ENCODE peak calls at places on chromosomes 5 and 9, in four cellular contexts. One of them, this sample, is unnamed.

GRCh38 chr5:146233441-146233840 is 30.0 kb downstream of the RBM27 start:
- DNase-seq in astrocyte of the spinal cord: no peak
- DNase-seq in AG04449: no peak
- DNase-seq in stimulated activated CD4-positive, alpha-beta T cell treated with anti-CD3 and anti-CD28 coated beads, Interleukin-4, amount 100 ng/mL, for 48 hours: no peak
- DNase-seq in this sample: no peak

GRCh38 chr9:117076571-117077300 is 338.1 kb downstream of the ASTN2 start:
- DNase-seq in astrocyte of the spinal cord: no peak
- DNase-seq in AG04449: no peak
- DNase-seq in stimulated activated CD4-positive, alpha-beta T cell treated with anti-CD3 and anti-CD28 coated beads, Interleukin-4, amount 100 ng/mL, for 48 hours: no peak
- DNase-seq in this sample: no peak

GRCh38 chr9:136178061-136178772 is 26.7 kb downstream of the LHX3 start:
- DNase-seq in astrocyte of the spinal cord: no peak
- DNase-seq in AG04449: no peak
- DNase-seq in stimulated activated CD4-positive, alpha-beta T cell treated with anti-CD3 and anti-CD28 coated beads, Interleukin-4, amount 100 ng/mL, for 48 hours: no peak
- DNase-seq in this sample: no peak

GRCh38 chr5:40689442-40689841 is 9.7 kb downstream of the PTGER4 start:
- DNase-seq in astrocyte of the spinal cord: peak; percentile 97
- DNase-seq in AG04449: peak; percentile 73
- DNase-seq in stimulated activated CD4-positive, alpha-beta T cell treated with anti-CD3 and anti-CD28 coated beads, Interleukin-4, amount 100 ng/mL, for 48 hours: no peak
- DNase-seq in this sample: no peak

GRCh38 chr5:140630296-140630695 is 2.7 kb downstream of the CD14 start:
- DNase-seq in astrocyte of the spinal cord: no peak
- DNase-seq in AG04449: no peak
- DNase-seq in stimulated activated CD4-positive, alpha-beta T cell treated with anti-CD3 and anti-CD28 coated beads, Interleukin-4, amount 100 ng/mL, for 48 hours: no peak
- DNase-seq in this sample: no peak

GRCh38 chr9:135080286-135081263 is 6.9 kb upstream of the OLFM1 start:
- DNase-seq in astrocyte of the spinal cord: no peak
- DNase-seq in AG04449: no peak
- DNase-seq in stimulated activated CD4-positive, alpha-beta T cell treated with anti-CD3 and anti-CD28 coated beads, Interleukin-4, amount 100 ng/mL, for 48 hours: no peak
- DNase-seq in this sample: no peak

GRCh38 chr9:132794730-132795380 is 83.2 kb downstream of the AK8 start:
- DNase-seq in astrocyte of the spinal cord: no peak
- DNase-seq in AG04449: no peak
- DNase-seq in stimulated activated CD4-positive, alpha-beta T cell treated with anti-CD3 and anti-CD28 coated beads, Interleukin-4, amount 100 ng/mL, for 48 hours: no peak
- DNase-seq in this sample: no peak

GRCh38 chr9:134656334-134657034 is 14.9 kb downstream of the COL5A1 start:
- DNase-seq in astrocyte of the spinal cord: no peak
- DNase-seq in AG04449: no peak
- DNase-seq in stimulated activated CD4-positive, alpha-beta T cell treated with anti-CD3 and anti-CD28 coated beads, Interleukin-4, amount 100 ng/mL, for 48 hours: no peak
- DNase-seq in this sample: no peak

GRCh38 chr5:88518131-88519016 is 249.7 kb upstream of the TMEM161B start:
- DNase-seq in astrocyte of the spinal cord: peak; percentile 74
- DNase-seq in AG04449: no peak
- DNase-seq in stimulated activated CD4-positive, alpha-beta T cell treated with anti-CD3 and anti-CD28 coated beads, Interleukin-4, amount 100 ng/mL, for 48 hours: no peak
- DNase-seq in this sample: no peak

GRCh38 chr9:9395539-9395938 is 1217.3 kb downstream of the PTPRD start:
- DNase-seq in astrocyte of the spinal cord: no peak
- DNase-seq in AG04449: no peak
- DNase-seq in stimulated activated CD4-positive, alpha-beta T cell treated with anti-CD3 and anti-CD28 coated beads, Interleukin-4, amount 100 ng/mL, for 48 hours: no peak
- DNase-seq in this sample: no peak

GRCh38 chr5:75672616-75673015 is 44.6 kb downstream of the POC5 start:
- DNase-seq in astrocyte of the spinal cord: no peak
- DNase-seq in AG04449: no peak
- DNase-seq in stimulated activated CD4-positive, alpha-beta T cell treated with anti-CD3 and anti-CD28 coated beads, Interleukin-4, amount 100 ng/mL, for 48 hours: no peak
- DNase-seq in this sample: no peak

GRCh38 chr5:60633336-60633735 is 66.6 kb downstream of the DEPDC1B start:
- DNase-seq in astrocyte of the spinal cord: peak; percentile 86
- DNase-seq in AG04449: peak; percentile 88
- DNase-seq in stimulated activated CD4-positive, alpha-beta T cell treated with anti-CD3 and anti-CD28 coated beads, Interleukin-4, amount 100 ng/mL, for 48 hours: no peak
- DNase-seq in this sample: no peak

GRCh38 chr5:121870489-121870888 is 18.8 kb downstream of the FTMT start:
- DNase-seq in astrocyte of the spinal cord: peak; percentile 40
- DNase-seq in AG04449: no peak
- DNase-seq in stimulated activated CD4-positive, alpha-beta T cell treated with anti-CD3 and anti-CD28 coated beads, Interleukin-4, amount 100 ng/mL, for 48 hours: no peak
- DNase-seq in this sample: no peak

GRCh38 chr9:99075246-99075912 is 29.5 kb upstream of the TGFBR1 start:
- DNase-seq in astrocyte of the spinal cord: peak; percentile 59
- DNase-seq in AG04449: peak; percentile 51
- DNase-seq in stimulated activated CD4-positive, alpha-beta T cell treated with anti-CD3 and anti-CD28 coated beads, Interleukin-4, amount 100 ng/mL, for 48 hours: no peak
- DNase-seq in this sample: no peak

GRCh38 chr9:110156902-110157301 is 51.1 kb downstream of the C9orf152 start:
- DNase-seq in astrocyte of the spinal cord: peak; percentile 83
- DNase-seq in AG04449: peak; percentile 50
- DNase-seq in stimulated activated CD4-positive, alpha-beta T cell treated with anti-CD3 and anti-CD28 coated beads, Interleukin-4, amount 100 ng/mL, for 48 hours: no peak
- DNase-seq in this sample: no peak

GRCh38 chr9:33236571-33236970 is 3.4 kb upstream of the SPINK4 start:
- DNase-seq in astrocyte of the spinal cord: peak; percentile 32
- DNase-seq in AG04449: no peak
- DNase-seq in stimulated activated CD4-positive, alpha-beta T cell treated with anti-CD3 and anti-CD28 coated beads, Interleukin-4, amount 100 ng/mL, for 48 hours: no peak
- DNase-seq in this sample: no peak

GRCh38 chr9:134375430-134376385 is 49.5 kb downstream of the RXRA start:
- DNase-seq in astrocyte of the spinal cord: peak; percentile 77
- DNase-seq in AG04449: no peak
- DNase-seq in stimulated activated CD4-positive, alpha-beta T cell treated with anti-CD3 and anti-CD28 coated beads, Interleukin-4, amount 100 ng/mL, for 48 hours: no peak
- DNase-seq in this sample: no peak

GRCh38 chr5:107251151-107251550 is 419.6 kb downstream of the EFNA5 start:
- DNase-seq in astrocyte of the spinal cord: no peak
- DNase-seq in AG04449: no peak
- DNase-seq in stimulated activated CD4-positive, alpha-beta T cell treated with anti-CD3 and anti-CD28 coated beads, Interleukin-4, amount 100 ng/mL, for 48 hours: no peak
- DNase-seq in this sample: no peak

GRCh38 chr9:126057869-126058467 is 268.7 kb upstream of the MVB12B start:
- DNase-seq in astrocyte of the spinal cord: no peak
- DNase-seq in AG04449: no peak
- DNase-seq in stimulated activated CD4-positive, alpha-beta T cell treated with anti-CD3 and anti-CD28 coated beads, Interleukin-4, amount 100 ng/mL, for 48 hours: no peak
- DNase-seq in this sample: no peak

GRCh38 chr9:31355965-31356364 is 1028.5 kb upstream of the ACO1 start:
- DNase-seq in astrocyte of the spinal cord: no peak
- DNase-seq in AG04449: no peak
- DNase-seq in stimulated activated CD4-positive, alpha-beta T cell treated with anti-CD3 and anti-CD28 coated beads, Interleukin-4, amount 100 ng/mL, for 48 hours: no peak
- DNase-seq in this sample: no peak

GRCh38 chr5:34624711-34625110 is 31.4 kb upstream of the RAI14 start:
- DNase-seq in astrocyte of the spinal cord: no peak
- DNase-seq in AG04449: no peak
- DNase-seq in stimulated activated CD4-positive, alpha-beta T cell treated with anti-CD3 and anti-CD28 coated beads, Interleukin-4, amount 100 ng/mL, for 48 hours: no peak
- DNase-seq in this sample: no peak

GRCh38 chr5:3349704-3350565 is 245.7 kb upstream of the IRX1 start:
- DNase-seq in astrocyte of the spinal cord: no peak
- DNase-seq in AG04449: no peak
- DNase-seq in stimulated activated CD4-positive, alpha-beta T cell treated with anti-CD3 and anti-CD28 coated beads, Interleukin-4, amount 100 ng/mL, for 48 hours: no peak
- DNase-seq in this sample: no peak

GRCh38 chr9:8859416-8859815 is 1059.8 kb upstream of the DMAC1 start:
- DNase-seq in astrocyte of the spinal cord: no peak
- DNase-seq in AG04449: no peak
- DNase-seq in stimulated activated CD4-positive, alpha-beta T cell treated with anti-CD3 and anti-CD28 coated beads, Interleukin-4, amount 100 ng/mL, for 48 hours: no peak
- DNase-seq in this sample: no peak

GRCh38 chr9:128771094-128771721 is 519 bp downstream of the ZER1 start:
- DNase-seq in astrocyte of the spinal cord: no peak
- DNase-seq in AG04449: no peak
- DNase-seq in stimulated activated CD4-positive, alpha-beta T cell treated with anti-CD3 and anti-CD28 coated beads, Interleukin-4, amount 100 ng/mL, for 48 hours: no peak
- DNase-seq in this sample: peak; percentile 44

GRCh38 chr9:93003552-93004407 is 54.7 kb upstream of the SUSD3 start:
- DNase-seq in astrocyte of the spinal cord: peak; percentile 23
- DNase-seq in AG04449: no peak
- DNase-seq in stimulated activated CD4-positive, alpha-beta T cell treated with anti-CD3 and anti-CD28 coated beads, Interleukin-4, amount 100 ng/mL, for 48 hours: peak; percentile 61
- DNase-seq in this sample: peak; percentile 64

GRCh38 chr5:174410716-174411512 is 313.5 kb upstream of the MSX2 start:
- DNase-seq in astrocyte of the spinal cord: no peak
- DNase-seq in AG04449: no peak
- DNase-seq in stimulated activated CD4-positive, alpha-beta T cell treated with anti-CD3 and anti-CD28 coated beads, Interleukin-4, amount 100 ng/mL, for 48 hours: no peak
- DNase-seq in this sample: no peak

GRCh38 chr5:146744358-146744757 is 134.2 kb downstream of the PPP2R2B start:
- DNase-seq in astrocyte of the spinal cord: peak; percentile 70
- DNase-seq in AG04449: no peak
- DNase-seq in stimulated activated CD4-positive, alpha-beta T cell treated with anti-CD3 and anti-CD28 coated beads, Interleukin-4, amount 100 ng/mL, for 48 hours: no peak
- DNase-seq in this sample: no peak

GRCh38 chr5:132294728-132295504 is 722 bp downstream of the SLC22A4 start:
- DNase-seq in astrocyte of the spinal cord: peak; percentile 74
- DNase-seq in AG04449: no peak
- DNase-seq in stimulated activated CD4-positive, alpha-beta T cell treated with anti-CD3 and anti-CD28 coated beads, Interleukin-4, amount 100 ng/mL, for 48 hours: peak; percentile 66
- DNase-seq in this sample: no peak

GRCh38 chr5:44727100-44727499 is 81.6 kb upstream of the MRPS30 start:
- DNase-seq in astrocyte of the spinal cord: no peak
- DNase-seq in AG04449: no peak
- DNase-seq in stimulated activated CD4-positive, alpha-beta T cell treated with anti-CD3 and anti-CD28 coated beads, Interleukin-4, amount 100 ng/mL, for 48 hours: no peak
- DNase-seq in this sample: no peak

GRCh38 chr5:172686111-172686510 is 45.0 kb downstream of the NEURL1B start:
- DNase-seq in astrocyte of the spinal cord: no peak
- DNase-seq in AG04449: no peak
- DNase-seq in stimulated activated CD4-positive, alpha-beta T cell treated with anti-CD3 and anti-CD28 coated beads, Interleukin-4, amount 100 ng/mL, for 48 hours: no peak
- DNase-seq in this sample: no peak

GRCh38 chr5:66742083-66742895 is 146.1 kb downstream of the MAST4 start:
- DNase-seq in astrocyte of the spinal cord: no peak
- DNase-seq in AG04449: no peak
- DNase-seq in stimulated activated CD4-positive, alpha-beta T cell treated with anti-CD3 and anti-CD28 coated beads, Interleukin-4, amount 100 ng/mL, for 48 hours: no peak
- DNase-seq in this sample: no peak

GRCh38 chr9:13841801-13842462 is 472.0 kb downstream of the NFIB start:
- DNase-seq in astrocyte of the spinal cord: no peak
- DNase-seq in AG04449: no peak
- DNase-seq in stimulated activated CD4-positive, alpha-beta T cell treated with anti-CD3 and anti-CD28 coated beads, Interleukin-4, amount 100 ng/mL, for 48 hours: no peak
- DNase-seq in this sample: no peak